ENCODE peak calls at places on chromosome 6, in eight cellular contexts. R, W, D, H, O, V, U and I are unnamed samples.

GRCh38 chr6:159929819-159930218 is 39.0 kb downstream of the MAS1 start:
- DNase-seq in R (no peak), W (peak), D (no peak), H (peak), O (peak), V (no peak), U (no peak), I (peak)

GRCh38 chr6:168905451-168906090 is 348.1 kb downstream of the THBS2 start:
- DNase-seq in R (no peak), W (no peak), D (no peak), H (no peak), O (no peak), V (no peak), U (no peak), I (no peak)

GRCh38 chr6:52482903-52483670 is 62.9 kb downstream of the EFHC1 start:
- DNase-seq in R (no peak), W (no peak), D (no peak), H (peak), O (no peak), V (no peak), U (peak), I (no peak)

GRCh38 chr6:14518515-14519217 is 401.1 kb downstream of the CD83 start:
- DNase-seq in R (no peak), W (no peak), D (no peak), H (no peak), O (no peak), V (no peak), U (no peak), I (no peak)

GRCh38 chr6:142387997-142388815 is 86.4 kb downstream of the ADGRG6 start:
- DNase-seq in R (no peak), W (peak), D (peak), H (peak), O (no peak), V (no peak), U (no peak), I (no peak)

GRCh38 chr6:169324086-169324485 is 70.4 kb upstream of the THBS2 start:
- DNase-seq in R (no peak), W (no peak), D (no peak), H (no peak), O (no peak), V (no peak), U (no peak), I (no peak)

GRCh38 chr6:154232013-154232920 is 124.3 kb downstream of the IPCEF1 start:
- DNase-seq in R (peak), W (no peak), D (peak), H (no peak), O (no peak), V (no peak), U (no peak), I (no peak)

GRCh38 chr6:109351231-109352132 is 30.8 kb downstream of the CD164 start:
- DNase-seq in R (no peak), W (no peak), D (no peak), H (no peak), O (no peak), V (no peak), U (no peak), I (no peak)

GRCh38 chr6:42297661-42298060 is 80.0 kb upstream of the MRPS10 start:
- DNase-seq in R (no peak), W (no peak), D (no peak), H (no peak), O (no peak), V (no peak), U (no peak), I (no peak)

GRCh38 chr6:110404602-110405001 is 10.8 kb downstream of the DDO start:
- DNase-seq in R (no peak), W (no peak), D (no peak), H (no peak), O (no peak), V (no peak), U (no peak), I (no peak)

GRCh38 chr6:75611702-75612375 is 10.2 kb downstream of the SENP6 start:
- DNase-seq in R (no peak), W (peak), D (no peak), H (no peak), O (no peak), V (no peak), U (peak), I (peak)

GRCh38 chr6:6405997-6406699 is 85.7 kb upstream of the F13A1 start:
- DNase-seq in R (no peak), W (no peak), D (no peak), H (no peak), O (no peak), V (no peak), U (no peak), I (no peak)

GRCh38 chr6:33692760-33693158 is 18.7 kb downstream of the UQCC2 start:
- DNase-seq in R (no peak), W (peak), D (no peak), H (no peak), O (peak), V (no peak), U (peak), I (peak)

GRCh38 chr6:168060521-168060931 is 18.5 kb downstream of the FRMD1 start:
- DNase-seq in R (peak), W (no peak), D (peak), H (peak), O (no peak), V (peak), U (no peak), I (no peak)

GRCh38 chr6:169172435-169172834 is 81.2 kb downstream of the THBS2 start:
- DNase-seq in R (no peak), W (no peak), D (peak), H (no peak), O (no peak), V (no peak), U (no peak), I (no peak)

GRCh38 chr6:8029243-8029870 is 34.8 kb downstream of the BLOC1S5 start:
- DNase-seq in R (no peak), W (no peak), D (no peak), H (no peak), O (no peak), V (no peak), U (no peak), I (no peak)

GRCh38 chr6:109411034-109411433 is 28.8 kb upstream of the CD164 start:
- DNase-seq in R (no peak), W (no peak), D (no peak), H (no peak), O (no peak), V (no peak), U (no peak), I (no peak)

GRCh38 chr6:116059713-116060571 is 749 bp downstream of the FRK start:
- DNase-seq in R (no peak), W (peak), D (peak), H (peak), O (no peak), V (no peak), U (no peak), I (no peak)

GRCh38 chr6:56259682-56260081 is 12.3 kb upstream of the COL21A1 start:
- DNase-seq in R (no peak), W (no peak), D (peak), H (no peak), O (no peak), V (no peak), U (no peak), I (no peak)

GRCh38 chr6:160160450-160160849 is 38.8 kb downstream of the SLC22A1 start:
- DNase-seq in R (no peak), W (no peak), D (peak), H (peak), O (no peak), V (no peak), U (no peak), I (no peak)

GRCh38 chr6:35148167-35148741 is 7.1 kb upstream of the TCP11 start:
- DNase-seq in R (no peak), W (peak), D (peak), H (no peak), O (peak), V (peak), U (no peak), I (no peak)

GRCh38 chr6:168131464-168132415 is 52.7 kb upstream of the FRMD1 start:
- DNase-seq in R (no peak), W (no peak), D (no peak), H (no peak), O (no peak), V (no peak), U (no peak), I (no peak)

GRCh38 chr6:39543117-39543516 is 182.1 kb downstream of the KIF6 start:
- DNase-seq in R (no peak), W (no peak), D (no peak), H (no peak), O (no peak), V (no peak), U (no peak), I (no peak)

GRCh38 chr6:181049-181654 is 111.1 kb upstream of the DUSP22 start:
- DNase-seq in R (no peak), W (peak), D (no peak), H (no peak), O (no peak), V (no peak), U (no peak), I (no peak)

GRCh38 chr6:56242343-56242742 is 5.0 kb downstream of the COL21A1 start:
- DNase-seq in R (no peak), W (no peak), D (peak), H (no peak), O (no peak), V (no peak), U (no peak), I (no peak)

GRCh38 chr6:20700375-20700774 is 166.1 kb downstream of the CDKAL1 start:
- DNase-seq in R (no peak), W (no peak), D (no peak), H (no peak), O (no peak), V (no peak), U (no peak), I (no peak)